ENCODE peak calls at places on chromosomes 5 and 9, in eight cellular contexts. L is AG04449, Z is Caco-2, D is fibroblast of pulmonary artery, J is mammary epithelial cell, X is OCI-LY7, S is heart right ventricle, I is IMR-90. T is an unnamed sample.

GRCh38 chr9:86263876-86264275 is 4.4 kb upstream of the C9orf153 start:
- DNase-seq in D (no peak), Z (no peak), S (no peak), J (no peak), I (peak; percentile 43), L (no peak), X (no peak), T (no peak)

GRCh38 chr5:153884266-153884957 is 154.3 kb downstream of the FAM114A2 start:
- DNase-seq in X (no peak), J (no peak), L (no peak), I (peak; percentile 15), S (no peak), Z (no peak), D (no peak), T (no peak)

GRCh38 chr9:87063246-87063645 is 115.9 kb upstream of the GAS1 start:
- DNase-seq in D (peak; percentile 46), Z (no peak), J (no peak), X (no peak), I (no peak), S (no peak), L (no peak), T (peak; percentile 32)

GRCh38 chr5:74679968-74680367 is 5.1 kb upstream of the HEXB start:
- DNase-seq in I (peak; percentile 70), D (peak; percentile 28), S (no peak), Z (no peak), L (no peak), J (no peak), X (no peak), T (peak; percentile 29)

GRCh38 chr5:111735829-111736228 is 21.2 kb downstream of the NREP start:
- DNase-seq in D (peak; percentile 88), S (no peak), X (no peak), Z (no peak), I (peak; percentile 98), L (no peak), J (peak; percentile 81), T (peak; percentile 96)

GRCh38 chr9:138099803-138100598 is 222.4 kb downstream of the CACNA1B start:
- DNase-seq in J (no peak), L (no peak), S (peak; percentile 51), Z (no peak), X (no peak), I (no peak), D (no peak), T (no peak)

GRCh38 chr9:95989304-95989703 is 113.8 kb downstream of the ERCC6L2 start:
- DNase-seq in Z (no peak), J (peak; percentile 2), D (peak; percentile 51), L (no peak), I (peak; percentile 53), X (no peak), S (no peak), T (no peak)

GRCh38 chr5:67160985-67161384 is 35.6 kb downstream of the CD180 start:
- DNase-seq in I (peak; percentile 57), D (peak; percentile 60), X (no peak), Z (no peak), J (peak; percentile 85), L (peak; percentile 41), S (no peak), T (peak; percentile 44)

GRCh38 chr9:126386088-126386487 is 59.5 kb downstream of the MVB12B start:
- DNase-seq in Z (peak; percentile 51), I (no peak), J (no peak), X (peak; percentile 11), L (no peak), S (no peak), D (peak; percentile 28), T (peak; percentile 54)

GRCh38 chr5:98651715-98652114 is 121.7 kb upstream of the RGMB start:
- DNase-seq in J (peak; percentile 14), D (no peak), I (peak; percentile 9), S (no peak), L (no peak), X (no peak), Z (no peak), T (no peak)

GRCh38 chr5:36363101-36363500 is 61.4 kb upstream of the RANBP3L start:
- DNase-seq in X (no peak), J (peak; percentile 44), S (no peak), D (peak; percentile 81), L (peak; percentile 34), I (peak; percentile 43), Z (peak; percentile 31), T (peak; percentile 75)

GRCh38 chr5:149130932-149131273 is 10.4 kb upstream of the ABLIM3 start:
- DNase-seq in J (no peak), S (no peak), L (no peak), X (no peak), Z (no peak), D (no peak), I (no peak), T (peak; percentile 82)

GRCh38 chr5:149129181-149129580 is 12.1 kb upstream of the ABLIM3 start:
- DNase-seq in I (peak; percentile 59), J (peak; percentile 78), S (no peak), L (no peak), Z (peak; percentile 43), D (peak; percentile 20), X (no peak), T (peak; percentile 46)

GRCh38 chr5:149128023-149128875 is 13.0 kb upstream of the ABLIM3 start:
- DNase-seq in I (peak; percentile 41), L (no peak), Z (peak; percentile 54), D (peak; percentile 62), J (no peak), S (peak; percentile 35), X (peak; percentile 8), T (peak; percentile 66)

GRCh38 chr5:149132474-149132873 is 8.8 kb upstream of the ABLIM3 start:
- DNase-seq in Z (no peak), L (no peak), J (no peak), S (no peak), D (no peak), I (peak; percentile 35), X (no peak), T (no peak)

DNA sequence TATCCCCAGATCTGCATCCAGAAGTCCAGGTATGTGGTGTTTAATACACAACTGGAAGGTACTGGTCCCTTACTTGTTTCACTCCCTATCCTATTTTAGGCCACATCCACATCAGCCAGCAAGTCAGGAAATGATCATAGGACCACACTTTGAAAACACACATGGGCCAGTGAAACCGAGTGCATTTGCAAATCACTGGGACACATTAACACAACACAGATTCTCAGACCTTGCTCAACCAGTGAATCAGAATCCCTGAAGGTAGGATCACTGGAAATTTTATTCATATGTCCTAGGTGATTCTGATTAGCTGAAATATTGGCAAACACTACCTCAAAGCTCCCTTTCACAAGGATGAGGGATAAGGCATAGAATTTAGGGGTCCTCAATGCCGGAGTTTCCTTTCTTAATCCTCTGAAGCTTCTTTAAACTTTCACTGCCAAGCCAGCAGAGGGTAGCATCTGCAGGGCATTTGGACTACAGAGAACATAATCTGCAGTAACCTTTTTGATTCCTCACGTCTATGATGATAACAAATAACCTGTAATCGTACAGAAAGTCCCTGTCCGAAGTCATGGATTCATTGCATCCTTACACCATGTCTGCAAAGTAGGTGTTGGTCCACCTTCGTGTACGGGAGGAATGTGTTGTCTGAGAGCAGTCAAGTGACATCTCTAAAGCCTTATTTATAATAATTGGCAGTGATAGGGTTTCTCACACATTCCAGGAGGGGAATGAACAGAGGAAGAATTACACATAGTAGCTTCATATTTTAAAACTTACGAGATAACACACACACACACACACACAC is 11.0 kb upstream of the ABLIM3 start:
- DNase-seq in J (peak; percentile 54), I (peak; percentile 49), S (no peak), D (peak; percentile 57), Z (no peak), L (no peak), X (no peak), T (peak; percentile 65)
- TF ChIP-seq CTCF in J (peak; percentile 28), I (peak; percentile 56), S (peak; percentile 65), D (peak; percentile 61), Z (no peak), L (peak; percentile 37), X (peak; percentile 30), T (peak; percentile 76)

GRCh38 chr9:18092138-18092537 is 381.8 kb upstream of the ADAMTSL1 start:
- DNase-seq in L (no peak), D (no peak), J (no peak), Z (no peak), S (no peak), X (no peak), I (no peak), T (no peak)
- H3K4me3 ChIP-seq in L (no peak overlapping the region), D (no peak overlapping the region), J (no peak overlapping the region), Z (no peak overlapping the region), S (no peak overlapping the region), X (no peak overlapping the region), I (no peak overlapping the region), T (no peak overlapping the region)

GRCh38 chr5:73280821-73281746 is 108.1 kb downstream of the TMEM174 start:
- DNase-seq in L (peak; percentile 28), S (no peak), Z (no peak), X (no peak), I (peak; percentile 65), D (peak; percentile 74), J (peak; percentile 85), T (peak; percentile 67)

GRCh38 chr5:73282923-73283322 is 109.9 kb downstream of the TMEM174 start:
- DNase-seq in S (no peak), D (no peak), I (no peak), X (no peak), Z (no peak), J (no peak), L (no peak), T (no peak)

GRCh38 chr5:73280386-73280785 is 107.4 kb downstream of the TMEM174 start:
- DNase-seq in D (no peak), X (no peak), L (no peak), I (no peak), Z (no peak), S (no peak), J (peak; percentile 24), T (no peak)

GRCh38 chr5:73284196-73284795 is 111.3 kb downstream of the TMEM174 start:
- DNase-seq in S (no peak), Z (no peak), I (no peak), J (no peak), L (no peak), D (no peak), X (no peak), T (no peak)

DNA sequence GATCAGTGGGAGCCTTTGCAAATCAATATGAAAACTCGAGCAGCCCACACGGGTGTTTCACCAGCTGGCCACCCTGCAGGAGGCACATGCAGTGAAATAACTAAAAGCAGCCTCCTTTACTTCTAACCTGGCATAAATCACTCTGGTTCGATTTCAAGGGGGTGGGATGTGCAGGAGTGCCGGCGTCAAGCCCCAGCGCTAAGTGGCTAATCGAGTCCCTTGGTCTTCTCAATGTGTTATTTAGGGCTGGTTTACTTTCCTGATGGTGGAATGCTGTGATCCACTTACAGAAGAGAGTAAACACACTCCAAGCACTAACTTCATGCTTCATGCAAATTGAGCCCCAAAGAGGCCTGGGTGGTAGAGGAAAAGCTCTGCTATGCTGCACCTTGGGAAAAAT is 109.4 kb downstream of the TMEM174 start:
- DNase-seq in L (no peak), I (no peak), X (no peak), D (no peak), S (no peak), J (no peak), Z (no peak), T (no peak)
- TF ChIP-seq CTCF in L (no peak), I (no peak), X (no peak), D (no peak), S (no peak), J (no peak), Z (no peak), T (no peak)

DNA sequence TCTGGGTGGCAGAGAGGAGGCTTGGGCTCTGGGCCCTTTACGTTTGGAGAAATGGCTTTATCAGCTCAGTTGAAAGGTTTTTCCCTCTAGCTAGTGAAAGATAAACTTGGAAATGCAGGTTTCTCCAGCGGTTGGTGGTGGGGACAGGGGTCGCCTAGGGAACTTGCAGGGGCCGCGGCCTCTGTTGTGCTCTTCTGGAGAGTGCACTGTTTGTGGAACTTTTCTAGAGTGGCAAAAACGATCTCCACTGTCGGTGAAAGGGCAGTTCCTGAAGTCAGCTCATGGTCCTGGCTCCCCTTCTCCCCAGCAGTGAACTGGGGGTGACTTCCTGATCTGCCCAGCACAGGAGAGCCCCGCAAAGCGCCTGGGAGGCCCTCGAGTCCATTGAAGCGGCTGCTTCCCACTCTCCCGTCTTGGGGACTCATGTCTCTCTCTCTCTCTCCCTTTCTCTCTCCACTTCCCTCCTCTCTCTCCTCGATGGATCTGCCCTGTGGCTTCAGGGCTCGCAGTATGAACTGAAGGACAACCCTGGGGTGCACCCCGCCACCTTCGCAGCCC is 3.2 kb downstream of the IRX1 start:
- DNase-seq in L (no peak), Z (no peak), X (no peak), I (no peak), S (no peak), D (no peak), J (peak; percentile 58), T (no peak)
- H3K4me3 ChIP-seq in L (peak overlapping the region; percentile 69), Z (no peak overlapping the region), X (no peak overlapping the region), I (no peak overlapping the region), S (no peak overlapping the region), D (no peak overlapping the region), J (peak overlapping the region; percentile 82), T (no peak overlapping the region)

T was measured in choroid plexus epithelial cell.